ENCODE peak calls at places on chromosomes 6 and 20, in eight cellular contexts. Y, W, E, A, Z, S, N and D are unnamed samples. For H3K4me1 and H3K9me3, the result is how much of the 10 kb centered on the place peaks cover.

GRCh38 chr6:79152269-79152737 is 74.2 kb upstream of the PHIP start:
- DNase-seq in Y (no peak), W (no peak), E (peak), A (no peak), Z (no peak), S (no peak), N (no peak), D (no peak)

GRCh38 chr20:11766961-11767360 is 150.7 kb upstream of the BTBD3 start:
- DNase-seq in Y (no peak), W (no peak), E (no peak), A (no peak), Z (no peak), S (no peak), N (no peak), D (no peak)

GRCh38 chr6:170212051-170212756 is 78.7 kb downstream of the DLL1 start:
- DNase-seq in Y (no peak), W (no peak), E (no peak), A (no peak), Z (no peak), S (no peak), N (no peak), D (no peak)

GRCh38 chr6:10421508-10422281 is 6.8 kb upstream of the TFAP2A start:
- DNase-seq in Y (no peak), W (no peak), E (no peak), A (no peak), Z (no peak), S (no peak), N (no peak), D (no peak)

GRCh38 chr6:86856937-86857563 is 80.3 kb upstream of the HTR1E start:
- DNase-seq in Y (no peak), W (no peak), E (peak), A (no peak), Z (peak), S (no peak), N (peak), D (no peak)

GRCh38 chr20:4740774-4741431 is 19.2 kb downstream of the PRND start:
- DNase-seq in Y (peak), W (no peak), E (peak), A (no peak), Z (peak), S (peak), N (peak), D (no peak)

GRCh38 chr20:22223251-22223650 is 361.1 kb downstream of the FOXA2 start:
- DNase-seq in Y (no peak), W (no peak), E (no peak), A (no peak), Z (no peak), S (no peak), N (no peak), D (no peak)

GRCh38 chr6:139119553-139119952 is 15.3 kb upstream of the HECA start:
- DNase-seq in Y (no peak), W (no peak), E (no peak), A (no peak), Z (peak), S (no peak), N (no peak), D (no peak)

GRCh38 chr6:130810307-130811030 is 16.7 kb upstream of the SMLR1 start:
- DNase-seq in Y (no peak), W (no peak), E (no peak), A (no peak), Z (no peak), S (no peak), N (no peak), D (no peak)

GRCh38 chr20:23419995-23420901 is 1.0 kb downstream of the NAPB start:
- DNase-seq in Y (peak), W (peak), E (peak), A (peak), Z (peak), S (no peak), N (no peak), D (peak)

GRCh38 chr6:90027004-90027403 is 132.7 kb downstream of the GJA10 start:
- DNase-seq in Y (no peak), W (no peak), E (no peak), A (no peak), Z (no peak), S (no peak), N (no peak), D (no peak)

GRCh38 chr20:57076202-57076651 is 190.2 kb downstream of the BMP7 start:
- DNase-seq in Y (no peak), W (no peak), E (peak), A (peak), Z (no peak), S (no peak), N (no peak), D (no peak)

GRCh38 chr20:32068174-32068573 is 16.1 kb downstream of the HCK start:
- DNase-seq in Y (no peak), W (no peak), E (no peak), A (no peak), Z (no peak), S (no peak), N (no peak), D (no peak)

GRCh38 chr6:139981810-139982550 is 607.5 kb upstream of the CITED2 start:
- DNase-seq in Y (no peak), W (no peak), E (peak), A (no peak), Z (no peak), S (no peak), N (peak), D (no peak)

DNA sequence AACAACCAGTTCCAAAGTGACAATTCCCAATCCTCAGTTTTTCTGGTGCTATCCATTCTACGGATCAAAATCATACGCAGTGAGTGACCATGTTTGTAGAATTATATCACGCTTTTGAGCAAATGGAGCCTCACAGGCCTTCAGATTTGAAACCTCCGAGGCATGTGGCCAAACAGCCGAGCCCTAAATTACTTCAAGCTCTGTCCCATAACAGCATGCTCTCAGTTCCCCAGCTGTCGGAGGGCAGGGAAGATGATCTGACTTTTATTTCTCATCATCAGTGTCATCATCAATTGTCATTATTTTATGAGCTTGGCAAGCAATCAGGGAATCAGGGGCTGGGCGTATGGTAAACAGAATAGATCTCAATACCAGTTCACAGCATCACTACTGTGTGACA is 73.2 kb downstream of the PSMG4 start:
- DNase-seq in Y (no peak), W (no peak), E (no peak), A (no peak), Z (no peak), S (no peak), N (no peak), D (no peak)
- H3K4me1 ChIP-seq in Y (under half), W (under half), E (under half), A (under half), Z (under half), S (under half), N (under half), D (under half)

GRCh38 chr6:121158438-121158837 is 175.8 kb downstream of the TBC1D32 start:
- DNase-seq in Y (no peak), W (no peak), E (no peak), A (no peak), Z (no peak), S (no peak), N (no peak), D (no peak)
- H3K9me3 ChIP-seq in Y (under half), W (under half), E (under half), A (under half), Z (under half), S (under half), N (under half), D (under half)

GRCh38 chr6:98487612-98488011 is 346.8 kb upstream of the POU3F2 start:
- DNase-seq in Y (no peak), W (no peak), E (no peak), A (no peak), Z (no peak), S (no peak), N (no peak), D (peak)

DNA sequence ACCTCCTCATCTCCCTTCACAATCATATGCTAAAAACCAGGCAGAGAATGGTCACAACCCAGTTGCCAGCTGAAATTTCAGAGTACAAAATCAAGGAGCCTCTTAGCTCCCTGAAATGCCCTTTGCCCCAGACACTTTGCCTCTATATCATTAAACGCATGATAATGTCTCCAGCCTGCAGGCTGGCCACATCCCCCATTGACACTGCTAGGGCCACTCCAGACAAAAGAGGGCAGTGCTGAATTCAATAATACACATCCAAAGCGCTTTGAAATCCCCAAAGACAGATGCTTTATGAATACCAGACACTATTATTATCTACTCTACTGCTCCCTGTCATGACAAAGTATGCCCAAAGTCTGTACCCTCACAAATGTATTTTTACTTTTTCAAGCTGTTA is 348.3 kb upstream of the POU3F2 start:
- DNase-seq in Y (no peak), W (no peak), E (no peak), A (no peak), Z (no peak), S (no peak), N (no peak), D (no peak)
- H3K4me1 ChIP-seq in Y (under half), W (under half), E (under half), A (under half), Z (under half), S (under half), N (under half), D (under half)

GRCh38 chr6:137182654-137183073 is 9.2 kb upstream of the IL22RA2 start:
- DNase-seq in Y (no peak), W (no peak), E (no peak), A (no peak), Z (no peak), S (no peak), N (no peak), D (no peak)
- H3K9me3 ChIP-seq in Y (under half), W (under half), E (under half), A (under half), Z (under half), S (under half), N (under half), D (under half)

GRCh38 chr6:4816904-4817303 is 40.7 kb downstream of the CDYL start:
- DNase-seq in Y (no peak), W (no peak), E (no peak), A (no peak), Z (no peak), S (no peak), N (no peak), D (no peak)
- H3K4me1 ChIP-seq in Y (under half), W (under half), E (under half), A (under half), Z (under half), S (under half), N (under half), D (under half)